ENCODE peak calls at places on chromosomes 3 and 15, in nine cellular contexts. R is NCI-H2081 treated with DMSO at 0.1 percent for 48 hours; V is left lung; O is GM12891; X is activated effector memory CD4-positive, alpha-beta T cell treated with Interleukin-2 at 50 U/mL for 16 hours; M is Peyer's patch; T is H9; P is renal cortical epithelial cell; Z is Jurkat, Clone E6-1. Q is an unnamed sample.

GRCh38 chr3:135623558-135623957 is 342.0 kb upstream of the PPP2R3A start:
- DNase-seq in V (no peak), T (no peak), X (no peak), M (no peak), O (no peak), P (no peak), Z (no peak), R (no peak), Q (no peak)

GRCh38 chr3:55579499-55579898 is 92.4 kb upstream of the WNT5A start:
- DNase-seq in V (no peak), X (no peak), O (no peak), T (no peak), P (no peak), Z (no peak), R (peak; percentile 62), M (no peak), Q (no peak)

GRCh38 chr3:136114421-136114820 is 81.7 kb downstream of the MSL2 start:
- DNase-seq in O (no peak), M (no peak), X (no peak), Z (no peak), V (no peak), R (no peak), T (no peak), P (no peak), Q (no peak)

GRCh38 chr15:67833504-67834248 is 6.2 kb downstream of the RNU6-1 start:
- DNase-seq in P (no peak), V (peak; percentile 81), M (peak; percentile 50), T (peak; percentile 81), X (no peak), O (no peak), Z (no peak), R (no peak), Q (peak; percentile 55)

GRCh38 chr3:77553240-77553639 is 513.3 kb downstream of the ROBO2 start:
- DNase-seq in T (no peak), O (no peak), V (no peak), P (no peak), M (no peak), Z (no peak), X (no peak), R (no peak), Q (no peak)

GRCh38 chr15:66746231-66746605 is 44.2 kb downstream of the SMAD6 start:
- DNase-seq in O (no peak), V (no peak), T (no peak), M (no peak), R (no peak), P (no peak), Z (no peak), X (no peak), Q (no peak)

GRCh38 chr15:90553248-90553745 is 23.6 kb downstream of the CRTC3 start:
- DNase-seq in O (no peak), P (no peak), Z (no peak), R (no peak), X (no peak), V (no peak), M (no peak), T (no peak), Q (no peak)

GRCh38 chr3:38588995-38589937 is 60.2 kb downstream of the SCN5A start:
- DNase-seq in P (no peak), R (no peak), V (peak; percentile 43), Z (no peak), M (no peak), T (peak; percentile 23), O (no peak), X (no peak), Q (no peak)

GRCh38 chr3:171239757-171240503 is 213.4 kb upstream of the SLC2A2 start:
- DNase-seq in P (no peak), R (no peak), O (no peak), X (no peak), T (no peak), Z (no peak), V (no peak), M (no peak), Q (no peak)

GRCh38 chr3:195240171-195240701 is 30.7 kb downstream of the XXYLT1 start:
- DNase-seq in M (no peak), V (peak; percentile 58), X (no peak), R (no peak), T (no peak), P (no peak), Z (no peak), O (no peak), Q (peak; percentile 18)

GRCh38 chr3:15728766-15729165 is 69.0 kb downstream of the ANKRD28 start:
- DNase-seq in P (peak; percentile 91), M (no peak), V (no peak), X (no peak), T (no peak), O (no peak), Z (no peak), R (no peak), Q (no peak)

GRCh38 chr15:68298882-68299381 is 21.4 kb downstream of the FEM1B start:
- DNase-seq in X (no peak), R (no peak), Z (no peak), M (no peak), T (no peak), V (no peak), O (no peak), P (no peak), Q (peak; percentile 33)

GRCh38 chr3:55127565-55127964 is 199.7 kb upstream of the LRTM1 start:
- DNase-seq in M (no peak), O (no peak), R (no peak), V (no peak), Z (no peak), T (no peak), X (no peak), P (no peak), Q (no peak)